ENCODE peak calls at places on chromosomes 11 and 22, in six cellular contexts. M, L, I, A, U and O are unnamed samples.

GRCh38 chr11:877565-877964 is 33.0 kb downstream of the CHID1 start:
- DNase-seq in M (peak; percentile 75), L (no peak), I (no peak), A (peak; percentile 85), U (no peak), O (no peak)

GRCh38 chr11:69285091-69285490 is 8.9 kb upstream of the MYEOV start:
- DNase-seq in U (no peak), I (no peak), L (no peak), A (no peak), M (no peak), O (no peak)

GRCh38 chr11:111417011-111417765 is 38.1 kb upstream of the POU2AF1 start:
- DNase-seq in I (peak; percentile 53), L (peak; percentile 73), M (no peak), A (no peak), U (no peak), O (no peak)

GRCh38 chr11:74397531-74398243 is 546 bp downstream of the PGM2L1 start:
- DNase-seq in I (peak; percentile 40), A (peak; percentile 45), L (peak; percentile 30), U (no peak), M (peak; percentile 91), O (peak; percentile 27)

GRCh38 chr22:40580631-40581030 is 55.9 kb downstream of the MRTFA start:
- DNase-seq in M (no peak), U (no peak), A (no peak), I (no peak), L (no peak), O (no peak)

GRCh38 chr11:65575568-65576231 is at the start of gene EHBP1L1:
- DNase-seq in I (peak; percentile 71), U (no peak), A (no peak), L (peak; percentile 28), M (peak; percentile 39), O (no peak)

GRCh38 chr11:76051937-76052336 is 154.4 kb downstream of the WNT11 start:
- DNase-seq in L (no peak), M (no peak), U (no peak), I (no peak), A (no peak), O (no peak)

GRCh38 chr22:23180301-23180892 is at the start of gene BCR:
- DNase-seq in U (no peak), L (peak; percentile 65), A (no peak), M (peak; percentile 70), I (peak; percentile 66), O (no peak)

GRCh38 chr11:97259884-97260283 is 870.1 kb downstream of the JRKL start:
- DNase-seq in L (no peak), A (no peak), U (no peak), I (no peak), M (peak; percentile 6), O (no peak)

GRCh38 chr22:49934144-49934890 is 15.9 kb downstream of the CRELD2 start:
- DNase-seq in L (peak; percentile 12), M (no peak), U (no peak), I (peak; percentile 60), A (no peak), O (no peak)

GRCh38 chr11:128324531-128325141 is 262.7 kb downstream of the ETS1 start:
- DNase-seq in I (no peak), L (no peak), U (no peak), A (no peak), M (no peak), O (no peak)

GRCh38 chr22:21731503-21731902 is 4.1 kb downstream of the YPEL1 start:
- DNase-seq in U (no peak), M (no peak), L (no peak), I (no peak), A (no peak), O (no peak)

GRCh38 chr11:31882951-31883392 is 71.8 kb upstream of the PAX6 start:
- DNase-seq in I (no peak), M (peak; percentile 86), U (peak; percentile 29), A (peak; percentile 36), L (no peak), O (peak; percentile 23)

GRCh38 chr11:76592961-76593360 is 77.6 kb downstream of the LRRC32 start:
- DNase-seq in U (no peak), L (no peak), M (no peak), I (no peak), A (no peak), O (no peak)

GRCh38 chr11:91104237-91104636 is 881.4 kb upstream of the CHORDC1 start:
- DNase-seq in I (peak; percentile 51), A (no peak), L (peak; percentile 80), U (no peak), M (peak; percentile 31), O (no peak)

GRCh38 chr22:19674129-19674928 is 40.0 kb upstream of the SEPTIN5 start:
- DNase-seq in L (no peak), U (no peak), A (no peak), I (no peak), M (no peak), O (no peak)

GRCh38 chr22:26660961-26661578 is 3.7 kb downstream of the MIAT start:
- DNase-seq in A (no peak), L (no peak), U (no peak), I (no peak), M (peak; percentile 82), O (peak; percentile 80)

GRCh38 chr22:47032091-47032943 is 269.9 kb downstream of the TBC1D22A start:
- DNase-seq in L (no peak), A (no peak), I (no peak), M (no peak), U (no peak), O (no peak)

GRCh38 chr11:95301497-95301896 is 70.5 kb upstream of the SESN3 start:
- DNase-seq in L (no peak), M (no peak), U (no peak), I (no peak), A (no peak), O (no peak)

GRCh38 chr11:131750692-131751091 is 380.3 kb downstream of the NTM start:
- DNase-seq in M (no peak), A (no peak), U (no peak), I (no peak), L (no peak), O (no peak)

DNA sequence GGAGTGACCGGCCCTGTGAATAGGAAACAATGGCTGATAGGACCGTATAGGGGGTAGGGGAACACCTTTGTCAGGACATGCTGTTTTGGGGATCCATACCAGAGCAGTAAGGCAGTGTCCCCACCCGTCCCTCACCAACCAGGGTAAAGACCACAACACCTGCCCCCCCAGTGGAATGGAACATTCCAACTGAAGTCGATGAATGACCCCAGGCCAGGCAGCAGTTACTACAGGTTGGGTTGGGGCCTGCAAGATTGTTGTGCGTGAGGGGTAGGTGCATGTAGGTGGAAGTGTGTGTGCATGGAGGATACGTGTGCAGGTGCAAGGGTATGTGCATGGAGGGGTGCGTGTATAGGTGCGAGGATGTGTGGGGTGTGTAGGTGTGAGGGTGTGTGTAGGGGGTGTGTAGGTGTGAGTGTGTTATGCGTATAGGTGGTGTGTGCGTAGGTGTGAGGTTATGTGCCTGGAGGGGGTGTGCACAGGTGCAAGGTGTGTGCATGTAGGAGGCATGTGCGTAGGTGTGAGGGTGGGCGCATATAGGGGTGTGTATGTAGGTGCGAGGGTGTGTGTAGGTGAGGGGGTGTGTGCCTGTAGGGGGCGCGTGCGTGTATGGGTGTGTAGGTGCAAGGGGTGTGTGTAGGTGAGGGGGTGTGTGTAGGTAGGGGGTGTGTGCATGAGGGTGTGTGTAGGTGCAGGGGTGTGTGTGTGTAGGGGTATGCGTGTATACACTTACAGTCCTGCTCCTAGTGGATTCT is 32.9 kb downstream of the PISD start:
- DNase-seq in M (no peak), U (no peak), A (peak; percentile 28), L (no peak), I (no peak), O (no peak)
- H2BK15ac ChIP-seq in M (no peak overlapping the region), U (no peak overlapping the region), A (no peak overlapping the region), L (no peak overlapping the region), I (no peak overlapping the region), O (no peak overlapping the region)

DNA sequence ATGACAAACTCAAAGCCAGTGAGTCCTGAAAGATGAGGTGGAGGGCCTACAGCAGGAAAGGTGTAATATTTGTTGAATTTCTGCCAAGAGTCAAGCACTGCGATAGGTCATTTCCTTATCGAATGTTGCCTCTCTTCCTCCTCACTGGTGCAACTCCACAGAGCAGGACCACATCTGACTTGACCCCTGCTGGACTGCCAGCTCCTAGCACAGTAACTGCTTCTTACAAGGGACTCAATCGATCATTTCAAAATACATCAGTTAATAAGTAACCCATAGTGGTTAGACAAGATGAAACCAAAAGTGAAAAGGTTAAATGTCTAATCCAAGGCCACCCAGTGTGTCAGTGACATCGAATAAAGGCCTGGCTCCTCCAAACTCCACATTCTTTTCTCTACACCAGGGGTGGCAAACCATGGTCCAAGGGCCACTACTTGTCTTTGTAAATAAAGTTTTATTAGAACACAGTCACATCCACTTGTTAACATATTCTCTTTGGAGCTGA is 98.5 kb upstream of the CSNK2A3 start:
- DNase-seq in U (no peak), A (no peak), L (peak; percentile 24), I (no peak), M (peak; percentile 34), O (no peak)
- H3K4me2 ChIP-seq in U (no peak overlapping the region), A (no peak overlapping the region), L (no peak overlapping the region), I (no peak overlapping the region), M (no peak overlapping the region), O (no peak overlapping the region)

DNA sequence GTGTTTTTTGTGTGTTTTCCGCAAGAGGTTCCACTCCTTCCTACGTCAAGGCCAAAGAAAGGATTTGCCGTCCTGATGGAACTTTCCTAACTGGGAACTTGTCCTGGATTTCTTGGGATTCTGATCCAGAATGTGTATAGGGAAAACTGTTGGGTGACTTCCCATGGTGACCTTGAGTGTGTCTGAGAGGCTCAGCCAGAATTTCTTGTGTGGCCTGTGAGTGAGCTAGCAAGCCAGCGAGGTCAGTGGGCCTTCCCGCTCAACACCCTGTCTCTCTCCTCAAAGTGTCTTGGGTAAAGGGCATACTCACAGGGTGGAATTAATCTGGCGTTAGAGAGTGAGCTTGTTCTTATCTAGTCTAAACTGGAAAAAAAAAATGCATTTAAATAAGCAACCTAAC is 20.3 kb downstream of the ZNRF3 start:
- DNase-seq in M (peak; percentile 57), A (no peak), U (no peak), I (no peak), L (no peak), O (no peak)
- H3K27ac ChIP-seq in M (no peak overlapping the region), A (no peak overlapping the region), U (peak overlapping the region; percentile 2), I (peak overlapping the region; percentile 55), L (peak overlapping the region; percentile 48), O (no peak overlapping the region)

GRCh38 chr11:5550440-5551095 is 2.2 kb upstream of the OR52H1 start:
- DNase-seq in I (peak; percentile 63), U (no peak), L (peak; percentile 91), M (no peak), A (no peak), O (no peak)

GRCh38 chr11:5556596-5557188 is 8.4 kb upstream of the OR52H1 start:
- DNase-seq in U (no peak), L (no peak), I (no peak), A (no peak), M (no peak), O (no peak)

GRCh38 chr11:5548440-5548839 is at the start of gene OR52H1:
- DNase-seq in I (no peak), M (no peak), U (no peak), A (no peak), L (no peak), O (no peak)

GRCh38 chr11:5547982-5548381 is 358 bp downstream of the OR52H1 start:
- DNase-seq in U (no peak), I (no peak), M (no peak), L (no peak), A (no peak), O (no peak)

DNA sequence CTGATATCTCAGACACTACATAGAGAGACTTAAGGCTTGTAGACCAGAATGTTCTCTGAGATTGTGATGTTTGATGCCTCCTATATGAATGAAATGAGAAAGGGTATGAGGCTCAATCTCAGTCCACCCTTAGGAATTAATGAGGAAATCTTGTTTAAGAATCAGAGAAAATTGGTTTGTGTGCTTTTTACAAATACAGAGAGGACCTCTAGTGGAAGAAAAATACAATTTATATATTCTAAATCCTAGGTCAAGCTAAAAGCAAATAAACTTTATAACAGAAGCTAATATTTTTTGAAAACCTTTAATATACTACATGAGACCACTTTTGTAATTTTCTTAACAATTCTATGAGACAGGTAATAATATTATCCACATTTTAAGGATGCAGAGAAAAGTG is 5.0 kb upstream of the OR52H1 start:
- DNase-seq in A (no peak), M (no peak), U (no peak), L (peak; percentile 10), I (no peak), O (no peak)
- H2BK15ac ChIP-seq in A (no peak overlapping the region), M (no peak overlapping the region), U (no peak overlapping the region), L (no peak overlapping the region), I (no peak overlapping the region), O (no peak overlapping the region)